ENCODE peak calls at places on chromosomes 4 and X, in six cellular contexts. L is AG10803, N is HCEC 1CT, J is HFF-Myc, H is neural crest cell, B is Panc1. E is an unnamed sample.

GRCh38 chr4:184831153-184831552 is 5.4 kb upstream of the ACSL1 start:
- DNase-seq in L (no peak), N (no peak), B (no peak), J (no peak), H (no peak), E (no peak)

GRCh38 chr4:8641931-8642650 is 49.5 kb downstream of the CPZ start:
- DNase-seq in L (no peak), N (no peak), J (no peak), B (no peak), H (no peak), E (no peak)

GRCh38 chrX:115409551-115409950 is 120.0 kb downstream of the LUZP4 start:
- DNase-seq in L (no peak), N (no peak), J (no peak), H (no peak), B (no peak), E (no peak)

GRCh38 chr4:156695163-156695562 is 276.4 kb downstream of the PDGFC start:
- DNase-seq in L (no peak), H (no peak), B (no peak), J (no peak), N (no peak), E (no peak)

GRCh38 chr4:145904413-145905177 is 34.0 kb downstream of the ZNF827 start:
- DNase-seq in L (no peak), B (no peak), J (no peak), H (no peak), N (peak; percentile 40), E (no peak)

GRCh38 chrX:139106111-139106510 is 394.6 kb upstream of the FGF13 start:
- DNase-seq in B (no peak), H (no peak), L (peak; percentile 94), N (peak; percentile 67), J (no peak), E (no peak)

GRCh38 chr4:21862917-21863316 is 85.7 kb downstream of the KCNIP4 start:
- DNase-seq in N (no peak), H (no peak), L (no peak), J (no peak), B (no peak), E (no peak)

GRCh38 chr4:149371021-149371420 is 444.6 kb downstream of the IQCM start:
- DNase-seq in J (peak; percentile 35), N (peak; percentile 62), L (peak; percentile 79), B (peak; percentile 13), H (no peak), E (peak; percentile 53)

GRCh38 chrX:43140546-43140945 is 362.6 kb upstream of the PPP1R2C start:
- DNase-seq in L (no peak), J (no peak), H (no peak), N (no peak), B (no peak), E (no peak)

GRCh38 chrX:13868481-13869040 is 51.7 kb upstream of the GPM6B start:
- DNase-seq in J (no peak), B (no peak), N (peak; percentile 4), L (peak; percentile 80), H (no peak), E (no peak)

GRCh38 chr4:10015140-10015753 is 6.0 kb downstream of the SLC2A9 start:
- DNase-seq in H (peak; percentile 36), N (no peak), L (peak; percentile 38), J (no peak), B (no peak), E (no peak)

GRCh38 chr4:149112109-149112508 is 669.9 kb upstream of the NR3C2 start:
- DNase-seq in B (no peak), N (no peak), H (no peak), J (no peak), L (no peak), E (no peak)

GRCh38 chr4:10457255-10457801 is at the start of gene ZNF518B:
- DNase-seq in H (peak; percentile 57), N (peak; percentile 11), J (no peak), L (peak; percentile 62), B (no peak), E (peak; percentile 24)

GRCh38 chr4:87985097-87985886 is 9.8 kb downstream of the SPP1 start:
- DNase-seq in H (peak; percentile 25), N (peak; percentile 34), L (peak; percentile 56), B (peak; percentile 33), J (no peak), E (peak; percentile 58)

GRCh38 chr4:140621161-140621560 is 52.4 kb upstream of the UCP1 start:
- DNase-seq in H (no peak), B (no peak), L (no peak), J (no peak), N (no peak), E (no peak)

GRCh38 chr4:143421609-143422008 is 84.9 kb downstream of the GAB1 start:
- DNase-seq in B (no peak), N (no peak), J (no peak), L (no peak), H (no peak), E (no peak)

GRCh38 chr4:71241467-71242401 is 97.1 kb upstream of the SLC4A4 start:
- DNase-seq in J (no peak), H (no peak), L (no peak), B (no peak), N (no peak), E (no peak)

GRCh38 chrX:16869393-16870094 is 618 bp downstream of the RBBP7 start:
- DNase-seq in B (no peak), N (peak; percentile 20), H (peak; percentile 54), L (peak; percentile 32), J (no peak), E (peak; percentile 77)

GRCh38 chr4:39636786-39637185 is 1.9 kb downstream of the SMIM14 start:
- DNase-seq in N (no peak), H (no peak), L (no peak), J (no peak), B (no peak), E (no peak)

GRCh38 chr4:35228318-35228717 is 1016.0 kb downstream of the ARAP2 start:
- DNase-seq in H (no peak), N (no peak), J (no peak), L (no peak), B (no peak), E (no peak)

GRCh38 chr4:138959421-138959820 is 56.2 kb upstream of the NOCT start:
- DNase-seq in J (no peak), B (no peak), N (no peak), H (no peak), L (peak; percentile 16), E (no peak)